ENCODE peak calls at places on chromosomes 4 and X, in ten cellular contexts. H is NCI-H1092; Q is left cardiac atrium; Y is H1; V is COR-L47; I is GM10248; P is memory B cell; U is Calu3; L is activated T-cell treated with anti-CD3 and anti-CD28 coated beads, Interleukin-2, amount 50 U/mL, for 1 hour; M is WTC11. A is an unnamed sample.

GRCh38 chr4:71261633-71262121 is 77.1 kb upstream of the SLC4A4 start:
- DNase-seq in U (no peak), I (no peak), P (no peak), Y (no peak), M (no peak), Q (no peak), H (no peak), V (no peak), L (no peak), A (no peak)

GRCh38 chr4:148210661-148211060 is 231.6 kb downstream of the NR3C2 start:
- DNase-seq in I (no peak), Y (no peak), V (no peak), L (no peak), P (no peak), H (no peak), Q (no peak), U (no peak), M (no peak), A (no peak)

GRCh38 chrX:17559728-17560379 is 177.4 kb upstream of the SCML1 start:
- DNase-seq in V (no peak), H (no peak), U (peak), Q (no peak), Y (no peak), I (no peak), P (no peak), L (no peak), M (no peak), A (no peak)

GRCh38 chr4:20237894-20238537 is 13.7 kb upstream of the SLIT2 start:
- DNase-seq in M (no peak), Y (no peak), Q (no peak), P (no peak), I (no peak), U (no peak), H (no peak), V (no peak), L (no peak), A (no peak)

GRCh38 chr4:74118600-74119351 is 19.8 kb upstream of the CXCL2 start:
- DNase-seq in Q (no peak), V (no peak), I (no peak), Y (no peak), P (no peak), H (no peak), U (no peak), L (no peak), M (no peak), A (no peak)

GRCh38 chr4:74661427-74662171 is 132.7 kb downstream of the BTC start:
- DNase-seq in H (no peak), Y (no peak), L (no peak), V (no peak), P (no peak), M (no peak), U (peak), Q (no peak), I (no peak), A (no peak)

GRCh38 chr4:182502074-182502473 is 258.9 kb downstream of the TENM3 start:
- DNase-seq in M (no peak), H (no peak), Y (no peak), V (no peak), Q (no peak), U (no peak), P (no peak), L (no peak), I (no peak), A (no peak)

GRCh38 chr4:53705151-53705764 is 114.0 kb upstream of the LNX1 start:
- DNase-seq in Q (no peak), L (no peak), I (no peak), U (no peak), Y (no peak), M (no peak), H (no peak), P (peak), V (no peak), A (no peak)

GRCh38 chrX:57669961-57670360 is 10.1 kb downstream of the NLRP2B start:
- DNase-seq in M (no peak), P (no peak), U (no peak), Y (no peak), H (no peak), V (no peak), Q (no peak), L (no peak), I (no peak), A (no peak)

GRCh38 chrX:50579955-50580354 is 109.3 kb upstream of the DGKK start:
- DNase-seq in L (no peak), V (peak), H (peak), I (peak), U (peak), P (peak), Q (no peak), M (peak), Y (no peak), A (no peak)

GRCh38 chr4:2652415-2653155 is 103.6 kb downstream of the TNIP2 start:
- DNase-seq in L (no peak), Q (no peak), H (no peak), P (no peak), Y (no peak), I (no peak), V (no peak), U (no peak), M (no peak), A (no peak)

GRCh38 chrX:107654778-107655761 is 26.8 kb downstream of the PRPS1 start:
- DNase-seq in P (peak), U (peak), L (peak), I (peak), H (peak), Q (peak), V (peak), M (peak), Y (peak), A (no peak)

GRCh38 chrX:72554448-72555140 is 18.0 kb downstream of the HDAC8 start:
- DNase-seq in H (no peak), Q (no peak), U (peak), I (no peak), P (no peak), Y (peak), M (peak), V (no peak), L (no peak), A (no peak)

GRCh38 chrX:128518508-128518907 is 466.3 kb upstream of the ACTRT1 start:
- DNase-seq in Q (no peak), Y (no peak), L (no peak), U (no peak), P (no peak), V (peak), I (no peak), M (no peak), H (peak), A (no peak)

GRCh38 chr4:132003593-132003992 is 1145.5 kb upstream of the PCDH10 start:
- DNase-seq in I (no peak), L (no peak), M (no peak), Y (no peak), V (no peak), Q (no peak), U (no peak), H (no peak), P (no peak), A (no peak)

GRCh38 chrX:133988010-133988409 is 2.6 kb upstream of the GPC3 start:
- DNase-seq in P (no peak), U (no peak), V (no peak), L (no peak), I (no peak), Q (no peak), H (no peak), M (no peak), Y (no peak), A (no peak)

GRCh38 chr4:26288308-26288982 is 32.4 kb upstream of the RBPJ start:
- DNase-seq in H (no peak), Y (no peak), V (no peak), Q (no peak), I (peak), M (no peak), P (peak), L (no peak), U (peak), A (no peak)

GRCh38 chr4:53908661-53909078 is 155.7 kb downstream of the CHIC2 start:
- DNase-seq in M (no peak), H (peak), U (peak), Y (no peak), I (peak), P (no peak), V (peak), L (no peak), Q (no peak), A (no peak)

GRCh38 chrX:119602701-119603255 is 3.4 kb downstream of the NKRF start:
- DNase-seq in H (no peak), I (no peak), M (no peak), Q (no peak), V (no peak), U (no peak), P (no peak), L (no peak), Y (no peak), A (no peak)

GRCh38 chr4:47561331-47561730 is 76.3 kb downstream of the ATP10D start:
- DNase-seq in M (no peak), Y (no peak), V (no peak), L (no peak), Q (no peak), P (no peak), U (no peak), H (no peak), I (no peak), A (no peak)

GRCh38 chrX:115372026-115372610 is 82.6 kb downstream of the LUZP4 start:
- DNase-seq in M (no peak), U (no peak), Q (no peak), L (no peak), V (no peak), I (no peak), Y (no peak), H (no peak), P (no peak), A (no peak)

GRCh38 chr4:79241846-79242245 is 84.0 kb downstream of the NAA11 start:
- DNase-seq in U (no peak), P (no peak), M (no peak), H (no peak), I (no peak), L (no peak), Q (no peak), V (peak), Y (no peak), A (no peak)

GRCh38 chr4:141609243-141609642 is 27.1 kb upstream of the IL15 start:
- DNase-seq in Y (no peak), P (no peak), V (no peak), Q (no peak), M (no peak), U (peak), H (no peak), L (no peak), I (no peak), A (no peak)

GRCh38 chr4:1504786-1505500 is 98.7 kb upstream of the NKX1-1 start:
- DNase-seq in V (no peak), U (no peak), P (no peak), L (no peak), Q (no peak), H (no peak), M (peak), Y (no peak), I (no peak), A (no peak)

GRCh38 chrX:12076046-12076445 is 62.2 kb upstream of the FRMPD4 start:
- DNase-seq in I (no peak), U (peak), H (no peak), Q (no peak), V (no peak), Y (no peak), M (no peak), P (no peak), L (no peak), A (no peak)

GRCh38 chr4:102055805-102056204 is 265.3 kb downstream of the BANK1 start:
- DNase-seq in I (no peak), U (no peak), H (no peak), L (no peak), Q (no peak), Y (no peak), V (no peak), M (no peak), P (no peak), A (no peak)

GRCh38 chr4:2255501-2256155 is 6.3 kb downstream of the MXD4 start:
- DNase-seq in P (no peak), V (no peak), Y (no peak), U (no peak), M (peak), L (no peak), I (no peak), H (no peak), Q (peak), A (no peak)

GRCh38 chrX:154748712-154749339 is 2.1 kb downstream of the GAB3 start:
- DNase-seq in Y (no peak), Q (peak), M (peak), U (peak), L (peak), V (peak), I (peak), H (peak), P (peak), A (no peak)

GRCh38 chr4:67161311-67161710 is 384.0 kb downstream of the CENPC start:
- DNase-seq in I (no peak), Y (no peak), P (no peak), L (no peak), H (no peak), M (no peak), V (no peak), Q (no peak), U (no peak), A (no peak)

GRCh38 chrX:23953908-23954269 is 46.1 kb downstream of the CXorf58 start:
- DNase-seq in U (no peak), M (no peak), V (no peak), Q (no peak), H (no peak), L (no peak), Y (no peak), P (no peak), I (no peak), A (no peak)

GRCh38 chr4:99151931-99152448 is 7.9 kb upstream of the ADH4 start:
- DNase-seq in L (no peak), H (no peak), M (no peak), Y (no peak), P (no peak), U (no peak), Q (no peak), V (no peak), I (no peak), A (no peak)

GRCh38 chrX:15680401-15680800 is 15.8 kb upstream of the CLTRN start:
- DNase-seq in I (no peak), M (no peak), V (no peak), U (peak), Q (no peak), Y (no peak), P (no peak), H (no peak), L (no peak), A (no peak)

GRCh38 chr4:39597695-39598381 is 40.8 kb downstream of the SMIM14 start:
- DNase-seq in P (no peak), Y (no peak), L (no peak), I (no peak), Q (no peak), V (no peak), M (no peak), H (no peak), U (no peak), A (no peak)

GRCh38 chr4:174460684-174461083 is 61.6 kb downstream of the HPGD start:
- DNase-seq in V (no peak), Q (no peak), M (no peak), L (no peak), I (no peak), P (no peak), U (no peak), Y (no peak), H (no peak), A (no peak)

GRCh38 chr4:121122661-121123060 is 41.5 kb downstream of the TNIP3 start:
- DNase-seq in I (no peak), U (no peak), M (no peak), V (no peak), L (no peak), Y (no peak), H (no peak), Q (no peak), P (no peak), A (no peak)

GRCh38 chr4:5463936-5464650 is 244.3 kb downstream of the EVC2 start:
- DNase-seq in U (no peak), I (no peak), L (no peak), M (no peak), H (no peak), Q (no peak), P (no peak), V (no peak), Y (no peak), A (no peak)

A was measured in esophagus squamous epithelium.